ENCODE peak calls at places on chromosomes 6 and 20, in nine cellular contexts. G, P, W, F, V, R, X, S and O are unnamed samples.

GRCh38 chr20:33275871-33276270 is 7.1 kb upstream of the BPIFB1 start:
- DNase-seq in G (no peak), P (no peak), W (no peak), F (no peak), V (no peak), R (no peak), X (no peak), S (no peak), O (no peak)

GRCh38 chr6:35228483-35228882 is 14.7 kb downstream of the SCUBE3 start:
- DNase-seq in G (no peak), P (no peak), W (peak), F (no peak), V (no peak), R (no peak), X (no peak), S (no peak), O (no peak)

GRCh38 chr6:107495196-107495643 is 5.3 kb downstream of the SOBP start:
- DNase-seq in G (peak), P (no peak), W (no peak), F (no peak), V (no peak), R (no peak), X (no peak), S (no peak), O (no peak)

GRCh38 chr20:43849496-43850197 is 65.0 kb upstream of the TOX2 start:
- DNase-seq in G (no peak), P (no peak), W (no peak), F (no peak), V (no peak), R (no peak), X (peak), S (no peak), O (no peak)

GRCh38 chr6:37477656-37478435 is 21.8 kb downstream of the CCDC167 start:
- DNase-seq in G (no peak), P (no peak), W (no peak), F (no peak), V (no peak), R (no peak), X (no peak), S (no peak), O (no peak)

GRCh38 chr20:41072099-41072798 is 43.6 kb downstream of the TOP1 start:
- DNase-seq in G (no peak), P (no peak), W (no peak), F (no peak), V (no peak), R (no peak), X (no peak), S (no peak), O (no peak)

GRCh38 chr6:47235964-47236760 is 73.5 kb downstream of the TNFRSF21 start:
- DNase-seq in G (no peak), P (no peak), W (peak), F (no peak), V (peak), R (no peak), X (no peak), S (no peak), O (no peak)

GRCh38 chr20:12170406-12170805 is 252.7 kb downstream of the BTBD3 start:
- DNase-seq in G (no peak), P (no peak), W (no peak), F (no peak), V (no peak), R (no peak), X (no peak), S (no peak), O (no peak)

GRCh38 chr6:40506956-40507355 is 80.2 kb downstream of the LRFN2 start:
- DNase-seq in G (no peak), P (no peak), W (no peak), F (no peak), V (peak), R (no peak), X (no peak), S (no peak), O (no peak)

GRCh38 chr6:163189609-163190008 is 224.9 kb upstream of the QKI start:
- DNase-seq in G (peak), P (no peak), W (no peak), F (no peak), V (no peak), R (no peak), X (no peak), S (no peak), O (no peak)

GRCh38 chr6:22298393-22299010 is 1.7 kb upstream of the PRL start:
- DNase-seq in G (no peak), P (no peak), W (no peak), F (no peak), V (no peak), R (no peak), X (no peak), S (no peak), O (no peak)

GRCh38 chr6:156910938-156911337 is 133.8 kb downstream of the ARID1B start:
- DNase-seq in G (no peak), P (no peak), W (no peak), F (no peak), V (no peak), R (no peak), X (no peak), S (no peak), O (no peak)

GRCh38 chr6:156953478-156954146 is 176.4 kb downstream of the ARID1B start:
- DNase-seq in G (no peak), P (peak), W (peak), F (no peak), V (no peak), R (no peak), X (peak), S (no peak), O (no peak)

GRCh38 chr6:108524528-108525218 is 36.0 kb upstream of the FOXO3 start:
- DNase-seq in G (no peak), P (no peak), W (no peak), F (no peak), V (no peak), R (no peak), X (no peak), S (no peak), O (no peak)

GRCh38 chr6:6193221-6193745 is 127.2 kb downstream of the F13A1 start:
- DNase-seq in G (no peak), P (no peak), W (no peak), F (no peak), V (no peak), R (peak), X (no peak), S (no peak), O (no peak)

GRCh38 chr6:127051571-127052260 is 66.8 kb upstream of the RSPO3 start:
- DNase-seq in G (no peak), P (no peak), W (no peak), F (no peak), V (no peak), R (no peak), X (no peak), S (no peak), O (no peak)

GRCh38 chr6:30615958-30616810 is 859 bp downstream of the PPP1R10 start:
- DNase-seq in G (no peak), P (peak), W (peak), F (peak), V (no peak), R (no peak), X (peak), S (no peak), O (peak)

GRCh38 chr6:25984265-25984664 is 21.7 kb downstream of the TRIM38 start:
- DNase-seq in G (no peak), P (no peak), W (no peak), F (no peak), V (no peak), R (no peak), X (no peak), S (no peak), O (no peak)

GRCh38 chr6:111162504-111162903 is 75.2 kb downstream of the SLC16A10 start:
- DNase-seq in G (no peak), P (no peak), W (no peak), F (no peak), V (no peak), R (no peak), X (no peak), S (no peak), O (no peak)

GRCh38 chr6:156713548-156713947 is 63.6 kb upstream of the ARID1B start:
- DNase-seq in G (no peak), P (no peak), W (no peak), F (no peak), V (no peak), R (no peak), X (no peak), S (no peak), O (no peak)